ENCODE peak calls at places on chromosome 18, in seven cellular contexts. O, A, Z, R, X, S and Y are unnamed samples. For H3K4me1, the result is how much of the 10 kb centered on the place peaks cover.

GRCh38 chr18:26757263-26758019 is 108.1 kb downstream of the AQP4 start:
- DNase-seq in Z (no peak), A (peak), S (no peak), R (no peak), X (no peak), O (no peak), Y (no peak)

GRCh38 chr18:12121175-12122095 is 27.8 kb downstream of the ANKRD62 start:
- DNase-seq in X (no peak), S (no peak), Z (peak), A (peak), O (no peak), R (no peak), Y (no peak)

GRCh38 chr18:59459352-59460059 is 100.4 kb upstream of the LMAN1 start:
- DNase-seq in Z (peak), A (no peak), S (no peak), X (no peak), O (no peak), R (no peak), Y (no peak)

GRCh38 chr18:35345460-35345921 is 1.3 kb upstream of the ZNF24 start:
- DNase-seq in Z (no peak), X (no peak), S (no peak), R (no peak), O (no peak), A (peak), Y (no peak)

GRCh38 chr18:7950380-7951143 is 383.4 kb downstream of the PTPRM start:
- DNase-seq in Z (peak), X (no peak), S (no peak), R (no peak), O (no peak), A (no peak), Y (no peak)

GRCh38 chr18:7902399-7902839 is 335.3 kb downstream of the PTPRM start:
- DNase-seq in Z (peak), X (peak), A (peak), R (no peak), O (peak), S (no peak), Y (no peak)

GRCh38 chr18:4119127-4119648 is 335.9 kb downstream of the DLGAP1 start:
- DNase-seq in A (no peak), Z (no peak), R (no peak), S (no peak), O (no peak), X (no peak), Y (no peak)

GRCh38 chr18:68667121-68667520 is 47.8 kb downstream of the TMX3 start:
- DNase-seq in A (no peak), O (no peak), Z (peak), S (no peak), R (no peak), X (no peak), Y (no peak)

GRCh38 chr18:13831864-13832508 is 8.0 kb downstream of the MC5R start:
- DNase-seq in S (no peak), Z (no peak), O (no peak), X (no peak), A (no peak), R (no peak), Y (no peak)

GRCh38 chr18:48548921-48549320 is 10.1 kb downstream of the CTIF start:
- DNase-seq in O (no peak), S (no peak), R (peak), X (no peak), A (no peak), Z (no peak), Y (no peak)

GRCh38 chr18:10938241-10938640 is 211.1 kb downstream of the PIEZO2 start:
- DNase-seq in R (no peak), S (no peak), O (no peak), Z (no peak), X (no peak), A (no peak), Y (no peak)

GRCh38 chr18:10939822-10940221 is 209.5 kb downstream of the PIEZO2 start:
- DNase-seq in O (no peak), X (no peak), A (no peak), S (no peak), R (no peak), Z (no peak), Y (no peak)

GRCh38 chr18:10930078-10930477 is 219.3 kb downstream of the PIEZO2 start:
- DNase-seq in R (no peak), O (no peak), Z (no peak), X (no peak), S (no peak), A (no peak), Y (no peak)

GRCh38 chr18:10936211-10937053 is 212.9 kb downstream of the PIEZO2 start:
- DNase-seq in S (no peak), X (no peak), A (no peak), Z (peak), R (no peak), O (no peak), Y (no peak)

GRCh38 chr18:10935588-10935987 is 213.8 kb downstream of the PIEZO2 start:
- DNase-seq in A (no peak), S (no peak), Z (no peak), O (no peak), X (no peak), R (no peak), Y (no peak)
- H3K27ac ChIP-seq in A (no peak), S (no peak), Z (no peak), O (no peak), X (no peak), R (no peak), Y (no peak)

DNA sequence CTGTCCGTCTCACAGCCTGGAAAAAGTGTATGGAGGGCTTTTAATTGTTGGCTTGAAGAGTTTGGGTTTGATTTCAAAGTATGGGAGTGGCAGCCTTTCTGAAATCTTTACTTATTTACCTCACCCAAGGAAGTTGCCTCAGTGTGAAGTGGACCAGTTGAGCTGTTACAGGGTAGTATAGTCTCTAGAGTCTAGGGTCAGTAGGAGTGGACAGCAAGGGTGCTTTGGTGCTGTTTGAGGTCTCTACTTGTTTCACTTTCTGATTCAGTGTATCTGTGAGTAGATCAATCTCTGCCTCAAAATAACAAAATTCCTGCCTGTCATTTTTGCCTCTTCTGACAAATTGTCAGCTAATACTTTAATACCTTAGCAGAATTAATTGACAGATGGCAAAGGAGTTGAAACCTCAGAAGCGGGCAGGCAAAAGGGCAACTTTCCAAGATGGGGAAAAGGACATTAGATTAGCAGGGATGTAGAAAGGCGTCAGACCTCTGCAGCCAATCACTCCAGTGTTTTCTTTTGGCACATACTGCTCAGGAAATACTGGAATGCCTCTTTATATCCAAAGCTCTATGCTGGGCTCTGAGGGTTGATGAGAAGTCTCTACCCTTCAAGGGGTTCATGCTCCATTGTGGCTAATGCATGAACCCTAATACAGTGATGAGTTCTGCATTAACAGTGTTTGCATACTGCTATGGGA is 5.9 kb downstream of the RIOK3 start:
- DNase-seq in Z (no peak), R (no peak), X (no peak), S (no peak), O (no peak), A (no peak), Y (no peak)
- H3K4me1 ChIP-seq in Z (under half), R (under half), X (half or more), S (half or more), O (under half), A (half or more), Y (half or more)

DNA sequence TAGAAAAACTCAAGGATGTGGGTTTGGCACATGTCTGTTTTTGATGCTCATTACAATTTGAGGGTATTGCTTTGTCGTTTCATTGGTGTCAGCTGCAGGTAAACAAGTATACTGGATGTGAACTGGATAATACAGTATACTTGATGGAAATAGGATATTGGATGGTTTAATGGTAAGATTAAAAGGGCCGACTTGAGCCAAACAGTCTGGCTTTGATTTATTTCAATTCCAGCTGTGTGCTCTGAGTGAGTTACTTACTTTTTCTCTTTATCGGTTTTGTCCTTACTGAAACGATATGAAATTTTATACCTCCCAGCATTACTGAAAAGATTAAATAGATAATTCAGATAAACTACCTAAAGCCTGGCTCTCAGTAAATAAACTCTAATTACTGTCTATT is 227.6 kb downstream of the ASXL3 start:
- DNase-seq in S (no peak), R (no peak), X (no peak), Z (no peak), A (no peak), O (no peak), Y (no peak)
- H3K27ac ChIP-seq in S (no peak), R (no peak), X (no peak), Z (no peak), A (no peak), O (no peak), Y (no peak)

DNA sequence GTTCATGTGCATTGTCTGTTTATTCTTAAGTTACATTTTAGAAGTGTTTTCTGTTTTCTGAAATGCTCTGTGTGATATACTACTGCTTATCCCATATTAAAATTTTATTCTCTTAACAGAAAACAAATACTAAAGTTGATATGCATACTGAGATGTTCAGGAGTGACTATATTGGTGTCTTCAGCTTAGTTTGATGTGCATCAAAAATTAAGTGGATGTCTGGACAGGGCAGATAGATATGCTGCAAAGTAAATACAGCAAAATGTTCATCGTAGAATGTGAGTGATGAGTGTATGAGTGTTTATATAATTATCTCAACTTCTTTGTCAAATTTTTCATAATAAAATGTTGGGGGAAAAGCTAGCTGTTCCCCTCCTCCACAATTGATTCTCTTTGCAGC is 13.2 kb downstream of the VAPA start:
- DNase-seq in A (no peak), X (no peak), Z (no peak), S (no peak), O (no peak), R (no peak), Y (no peak)
- H3K4me1 ChIP-seq in A (half or more), X (half or more), Z (half or more), S (half or more), O (under half), R (under half), Y (half or more)

GRCh38 chr18:76476665-76477561 is 18.1 kb downstream of the ZNF516 start:
- DNase-seq in X (no peak), Z (peak), R (no peak), S (no peak), A (no peak), O (no peak), Y (no peak)
- H3K27ac ChIP-seq in X (peak), Z (peak), R (no peak), S (peak), A (peak), O (no peak), Y (no peak)

GRCh38 chr18:23864620-23865019 is 149.9 kb upstream of the TTC39C start:
- DNase-seq in Z (no peak), O (no peak), A (no peak), S (no peak), X (no peak), R (no peak), Y (peak)

GRCh38 chr18:23868341-23868740 is 146.2 kb upstream of the TTC39C start:
- DNase-seq in O (no peak), S (no peak), A (no peak), X (no peak), Z (no peak), R (no peak), Y (no peak)

GRCh38 chr18:23870963-23871362 is 143.6 kb upstream of the TTC39C start:
- DNase-seq in A (no peak), Z (no peak), X (no peak), S (no peak), R (no peak), O (no peak), Y (no peak)

GRCh38 chr18:23871410-23871809 is 143.1 kb upstream of the TTC39C start:
- DNase-seq in O (no peak), S (no peak), A (peak), X (no peak), R (no peak), Z (no peak), Y (peak)

DNA sequence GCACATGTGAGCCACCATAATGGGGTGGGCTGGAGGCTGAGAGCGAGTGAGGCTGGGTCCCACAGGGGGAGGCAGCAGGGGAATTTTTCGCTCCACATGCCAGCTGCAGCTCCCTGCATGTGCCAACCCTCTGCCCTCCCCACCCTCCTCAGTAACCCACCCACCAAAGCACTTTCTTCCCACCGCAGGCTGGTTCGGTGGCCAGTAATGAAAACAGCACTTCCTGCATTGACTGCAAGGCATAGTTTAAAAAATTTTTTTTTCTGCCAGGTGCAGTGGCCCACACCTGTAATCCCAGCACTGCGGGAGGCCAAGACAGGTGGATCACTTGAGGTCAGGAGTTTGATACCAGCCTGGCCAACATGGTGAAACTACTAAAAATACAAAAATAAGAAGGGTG is 147.5 kb upstream of the TTC39C start:
- DNase-seq in Z (no peak), S (no peak), O (no peak), A (no peak), R (no peak), X (no peak), Y (no peak)
- H3K4me1 ChIP-seq in Z (under half), S (under half), O (under half), A (under half), R (under half), X (under half), Y (half or more)